ENCODE peak calls at places on chromosomes 1 and 21, in ten cellular contexts. N is naive thymus-derived CD8-positive, alpha-beta T cell; Z is PC-3; B is activated CD4-positive, alpha-beta T cell treated with anti-CD3 and anti-CD28 coated beads for 48 hours; P is HCEC 1CT; J is activated naive CD4-positive, alpha-beta T cell treated with anti-CD3 and anti-CD28 coated beads, Interleukin-2, amount 50 U/mL, for 16 hours; D is NT2/D1; Y is ovary; H is iPS-NIHi11; X is OCI-M1. W is an unnamed sample.

GRCh38 chr21:44012474-44013379 is 618 bp downstream of the TRAPPC10 start:
- DNase-seq in N (peak), Z (peak), B (peak), P (peak), J (peak), D (peak), Y (peak), H (peak), X (peak), W (peak)

GRCh38 chr1:7770620-7770938 is 517 bp upstream of the VAMP3 start:
- DNase-seq in N (no peak), Z (no peak), B (no peak), P (no peak), J (no peak), D (no peak), Y (no peak), H (no peak), X (no peak), W (no peak)

GRCh38 chr1:101316801-101317200 is 80.0 kb downstream of the S1PR1 start:
- DNase-seq in N (no peak), Z (no peak), B (no peak), P (no peak), J (no peak), D (no peak), Y (no peak), H (no peak), X (no peak), W (no peak)

GRCh38 chr1:101338714-101339430 is 102.1 kb downstream of the S1PR1 start:
- DNase-seq in N (no peak), Z (peak), B (peak), P (no peak), J (no peak), D (no peak), Y (no peak), H (no peak), X (no peak), W (no peak)

GRCh38 chr1:230270185-230270939 is 155.8 kb downstream of the PGBD5 start:
- DNase-seq in N (peak), Z (no peak), B (peak), P (no peak), J (no peak), D (no peak), Y (no peak), H (no peak), X (peak), W (no peak)

GRCh38 chr1:196558424-196558823 is 49.8 kb downstream of the KCNT2 start:
- DNase-seq in N (no peak), Z (peak), B (no peak), P (peak), J (no peak), D (no peak), Y (no peak), H (no peak), X (peak), W (no peak)

GRCh38 chr1:106676021-106676420 is 380.5 kb upstream of the PRMT6 start:
- DNase-seq in N (no peak), Z (peak), B (no peak), P (no peak), J (no peak), D (no peak), Y (no peak), H (no peak), X (no peak), W (no peak)

GRCh38 chr1:39695011-39695410 is 3.8 kb upstream of the HPCAL4 start:
- DNase-seq in N (no peak), Z (no peak), B (no peak), P (no peak), J (no peak), D (no peak), Y (no peak), H (no peak), X (no peak), W (no peak)

GRCh38 chr1:29757866-29758763 is 521.8 kb downstream of the PTPRU start:
- DNase-seq in N (no peak), Z (no peak), B (no peak), P (no peak), J (no peak), D (no peak), Y (no peak), H (no peak), X (no peak), W (no peak)

GRCh38 chr1:111620412-111620971 is 903 bp downstream of the RAP1A start:
- DNase-seq in N (no peak), Z (peak), B (no peak), P (peak), J (no peak), D (peak), Y (no peak), H (no peak), X (peak), W (no peak)

GRCh38 chr1:26957306-26957705 is 3.0 kb downstream of the KDF1 start:
- DNase-seq in N (no peak), Z (no peak), B (no peak), P (no peak), J (no peak), D (no peak), Y (no peak), H (no peak), X (no peak), W (no peak)

GRCh38 chr1:168897249-168897648 is 168.2 kb upstream of the DPT start:
- DNase-seq in N (no peak), Z (no peak), B (no peak), P (no peak), J (no peak), D (no peak), Y (no peak), H (no peak), X (no peak), W (no peak)

GRCh38 chr1:162390396-162391185 is 9.1 kb downstream of the C1orf226 start:
- DNase-seq in N (no peak), Z (no peak), B (no peak), P (no peak), J (no peak), D (no peak), Y (no peak), H (no peak), X (no peak), W (no peak)

GRCh38 chr1:163570061-163570460 is 248.3 kb downstream of the NUF2 start:
- DNase-seq in N (no peak), Z (no peak), B (no peak), P (no peak), J (no peak), D (no peak), Y (no peak), H (no peak), X (peak), W (no peak)

GRCh38 chr1:185241127-185241526 is 75.9 kb downstream of the IVNS1ABP start:
- DNase-seq in N (no peak), Z (no peak), B (no peak), P (no peak), J (no peak), D (no peak), Y (no peak), H (no peak), X (peak), W (no peak)

GRCh38 chr1:1116701-1117468 is 996 bp upstream of the C1orf159 start:
- DNase-seq in N (no peak), Z (peak), B (peak), P (no peak), J (peak), D (no peak), Y (peak), H (no peak), X (no peak), W (no peak)